ENCODE peak calls at places on chromosome 13, in four cellular contexts. I is lower lobe of right lung, P is upper lobe of right lung, O is kidney epithelial cell. N is an unnamed sample.

GRCh38 chr13:113048766-113049165 is 56.8 kb upstream of the F7 start:
- DNase-seq in I (peak; percentile 32), O (no peak), P (no peak), N (no peak)

GRCh38 chr13:113528798-113529180 is 38.3 kb upstream of the DCUN1D2 start:
- DNase-seq in I (no peak), P (no peak), O (no peak), N (no peak)

GRCh38 chr13:107807306-107808073 is 407.8 kb downstream of the LIG4 start:
- DNase-seq in O (no peak), P (no peak), I (no peak), N (no peak)

GRCh38 chr13:42971670-42972355 is 20.2 kb downstream of the EPSTI1 start:
- DNase-seq in O (no peak), I (no peak), P (no peak), N (no peak)

GRCh38 chr13:39501711-39502324 is 101.2 kb downstream of the LHFPL6 start:
- DNase-seq in P (peak; percentile 64), I (no peak), O (no peak), N (no peak)

GRCh38 chr13:73082471-73082870 is 23.7 kb downstream of the KLF5 start:
- DNase-seq in P (no peak), O (no peak), I (no peak), N (peak; percentile 69)

GRCh38 chr13:98775844-98776598 is 23.5 kb upstream of the SLC15A1 start:
- DNase-seq in I (no peak), P (no peak), O (peak; percentile 58), N (peak; percentile 88)

GRCh38 chr13:27997904-27998522 is 9.5 kb upstream of the URAD start:
- DNase-seq in P (peak; percentile 40), I (no peak), O (no peak), N (peak; percentile 32)

GRCh38 chr13:80444240-80445015 is 103.5 kb upstream of the SPRY2 start:
- DNase-seq in I (no peak), P (no peak), O (no peak), N (no peak)

GRCh38 chr13:81714513-81714912 is 1373.6 kb upstream of the SPRY2 start:
- DNase-seq in P (no peak), I (no peak), O (no peak), N (no peak)

DNA sequence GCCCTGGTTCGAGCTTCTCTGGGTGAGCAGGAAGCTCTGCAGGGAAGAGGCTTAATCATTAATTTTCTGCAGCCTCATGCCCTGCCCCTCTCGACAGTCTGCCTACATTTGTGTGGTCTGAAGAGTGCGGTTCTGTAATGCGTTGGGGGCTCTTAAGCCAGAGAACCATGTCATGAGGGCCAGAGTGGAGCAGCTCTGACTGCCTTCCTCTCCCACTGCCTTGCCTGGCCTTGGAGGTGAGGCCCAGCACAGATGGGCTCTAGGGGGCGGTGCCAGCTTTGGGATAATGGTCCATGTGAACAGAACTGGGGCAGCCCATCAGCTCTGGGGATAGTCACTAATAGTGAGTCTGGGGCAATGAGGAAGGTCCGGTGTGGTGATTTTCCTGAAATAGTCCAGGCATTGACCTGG is 5.7 kb downstream of the FGF9 start:
- DNase-seq in I (peak; percentile 55), P (peak; percentile 75), O (no peak), N (no peak)
- TF ChIP-seq CTCF in I (no peak), P (no peak), O (peak; percentile 41), N (peak; percentile 57)

DNA sequence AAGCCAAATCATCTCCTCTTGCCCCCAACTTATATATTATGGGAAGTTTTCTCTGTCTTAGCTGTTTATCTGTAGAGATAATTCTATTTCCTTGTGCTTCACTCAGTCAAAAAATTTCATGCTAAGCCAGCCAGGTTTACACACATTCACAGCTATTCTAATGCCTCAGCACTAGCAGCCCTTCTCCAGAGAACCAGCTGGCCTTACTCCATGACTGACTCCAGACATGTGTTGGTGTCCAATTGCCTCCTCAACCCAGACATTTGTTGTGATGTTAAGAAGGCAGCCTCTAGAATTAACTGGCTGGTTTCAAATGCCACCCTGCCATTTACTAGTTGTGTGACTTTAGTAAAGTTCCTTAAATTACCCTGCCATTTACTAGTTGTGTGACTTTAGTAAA is 525.0 kb downstream of the LMO7 start:
- DNase-seq in O (no peak), I (no peak), P (no peak), N (no peak)
- H3K4me3 ChIP-seq in O (no peak overlapping the region), I (no peak overlapping the region), P (no peak overlapping the region), N (no peak overlapping the region)

GRCh38 chr13:21074601-21075302 is 13.4 kb upstream of the LATS2 start:
- DNase-seq in I (no peak), O (no peak), P (no peak), N (no peak)

GRCh38 chr13:21067794-21068193 is 6.4 kb upstream of the LATS2 start:
- DNase-seq in P (no peak), I (no peak), O (no peak), N (no peak)

GRCh38 chr13:21071894-21072293 is 10.5 kb upstream of the LATS2 start:
- DNase-seq in P (no peak), O (no peak), I (no peak), N (no peak)

GRCh38 chr13:21069561-21070004 is 8.2 kb upstream of the LATS2 start:
- DNase-seq in I (no peak), P (no peak), O (peak; percentile 69), N (peak; percentile 96)

GRCh38 chr13:21071015-21071414 is 9.6 kb upstream of the LATS2 start:
- DNase-seq in I (no peak), O (no peak), P (no peak), N (no peak)
- H3K27me3 ChIP-seq in I (no peaks in the 10 kb centered on the region), O (no peaks in the 10 kb centered on the region), P (no peaks in the 10 kb centered on the region), N (no peaks in the 10 kb centered on the region)

GRCh38 chr13:66492479-66492878 is 737.7 kb downstream of the PCDH9 start:
- DNase-seq in O (no peak), P (no peak), I (no peak), N (peak; percentile 24)
- TF ChIP-seq CTCF in O (no peak), P (no peak), I (no peak), N (peak; percentile 35)

DNA sequence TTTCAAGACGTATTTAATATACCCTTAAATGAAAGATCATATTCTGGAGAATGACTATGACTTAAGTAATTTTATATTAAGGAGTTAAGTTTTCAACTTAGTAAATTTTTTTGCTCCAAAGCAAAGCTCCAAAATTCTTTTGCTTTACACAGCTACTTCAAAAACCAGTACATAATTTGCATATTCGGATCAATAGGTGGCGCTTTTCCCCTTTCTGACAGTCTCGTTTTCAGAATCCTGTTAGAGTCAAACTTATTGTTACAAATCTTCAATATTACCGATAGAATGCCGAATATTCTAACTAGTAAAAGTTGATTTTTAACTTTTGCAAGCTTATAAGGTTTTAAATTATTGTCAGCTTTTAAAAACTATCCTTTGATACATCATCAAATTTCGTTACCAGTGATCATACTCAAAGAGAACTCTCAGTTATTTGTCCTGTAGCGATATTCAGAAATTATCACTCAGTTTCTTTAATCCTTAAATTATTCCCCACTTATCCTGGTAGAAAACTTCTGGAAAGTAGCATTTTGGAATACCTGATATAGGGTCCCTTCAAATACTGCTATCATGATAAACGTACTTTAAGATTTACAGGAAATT is 852.7 kb upstream of the KLHL1 start:
- DNase-seq in I (no peak), P (no peak), O (peak; percentile 7), N (peak; percentile 35)
- H3K4me3 ChIP-seq in I (no peak overlapping the region), P (no peak overlapping the region), O (no peak overlapping the region), N (no peak overlapping the region)

N was measured in bronchial epithelial cell.